ENCODE peak calls at places on chromosomes 11 and 22, in four cellular contexts. One of them, this sample, is unnamed.

GRCh38 chr22:29314074-29314473 is 1.4 kb downstream of the RASL10A start:
- DNase-seq in H1: no peak
- DNase-seq in neuronal stem cell: no peak
- DNase-seq in H9: no peak
- DNase-seq in this sample: no peak

GRCh38 chr22:45587638-45588481 is 83.8 kb upstream of the ATXN10 start:
- DNase-seq in H1: no peak
- DNase-seq in neuronal stem cell: no peak
- DNase-seq in H9: no peak
- DNase-seq in this sample: peak

GRCh38 chr11:69918938-69919650 is 99.9 kb upstream of the FGF3 start:
- DNase-seq in H1: peak
- DNase-seq in neuronal stem cell: peak
- DNase-seq in H9: peak
- DNase-seq in this sample: peak

GRCh38 chr11:19864141-19865120 is 151.8 kb downstream of the NAV2 start:
- DNase-seq in H1: no peak
- DNase-seq in neuronal stem cell: no peak
- DNase-seq in H9: no peak
- DNase-seq in this sample: no peak

GRCh38 chr22:30201970-30202369 is 44.6 kb downstream of the LIF start:
- DNase-seq in H1: no peak
- DNase-seq in neuronal stem cell: no peak
- DNase-seq in H9: no peak
- DNase-seq in this sample: peak

GRCh38 chr22:39895682-39896081 is 2.1 kb upstream of the ENTHD1 start:
- DNase-seq in H1: no peak
- DNase-seq in neuronal stem cell: no peak
- DNase-seq in H9: no peak
- DNase-seq in this sample: no peak

GRCh38 chr11:132848336-132848735 is 684.0 kb downstream of the OPCML start:
- DNase-seq in H1: no peak
- DNase-seq in neuronal stem cell: no peak
- DNase-seq in H9: no peak
- DNase-seq in this sample: peak

GRCh38 chr22:23315341-23315917 is 135.1 kb downstream of the BCR start:
- DNase-seq in H1: peak
- DNase-seq in neuronal stem cell: peak
- DNase-seq in H9: peak
- DNase-seq in this sample: peak

GRCh38 chr11:4090258-4090657 is 4.3 kb upstream of the RRM1 start:
- DNase-seq in H1: no peak
- DNase-seq in neuronal stem cell: no peak
- DNase-seq in H9: no peak
- DNase-seq in this sample: no peak

GRCh38 chr11:126012852-126013251 is 49.8 kb downstream of the CDON start:
- DNase-seq in H1: no peak
- DNase-seq in neuronal stem cell: no peak
- DNase-seq in H9: no peak
- DNase-seq in this sample: no peak

GRCh38 chr11:3083321-3083720 is 26.1 kb upstream of the CARS1 start:
- DNase-seq in H1: no peak
- DNase-seq in neuronal stem cell: no peak
- DNase-seq in H9: no peak
- DNase-seq in this sample: no peak

GRCh38 chr11:2451916-2452694 is 7.3 kb downstream of the KCNQ1 start:
- DNase-seq in H1: no peak
- DNase-seq in neuronal stem cell: no peak
- DNase-seq in H9: no peak
- DNase-seq in this sample: no peak

GRCh38 chr11:129861702-129862107 is 33.7 kb downstream of the NFRKB start:
- DNase-seq in H1: no peak
- DNase-seq in neuronal stem cell: peak
- DNase-seq in H9: peak
- DNase-seq in this sample: peak

GRCh38 chr11:16193897-16194381 is 162.4 kb downstream of the SOX6 start:
- DNase-seq in H1: no peak
- DNase-seq in neuronal stem cell: no peak
- DNase-seq in H9: no peak
- DNase-seq in this sample: peak

GRCh38 chr22:30628491-30628890 is 7.1 kb upstream of the SLC35E4 start:
- DNase-seq in H1: no peak
- DNase-seq in neuronal stem cell: no peak
- DNase-seq in H9: no peak
- DNase-seq in this sample: no peak

GRCh38 chr11:11135820-11136476 is 217.1 kb downstream of the CSNK2A3 start:
- DNase-seq in H1: no peak
- DNase-seq in neuronal stem cell: no peak
- DNase-seq in H9: no peak
- DNase-seq in this sample: no peak

GRCh38 chr22:17232406-17232805 is 13.2 kb upstream of the ADA2 start:
- DNase-seq in H1: no peak
- DNase-seq in neuronal stem cell: no peak
- DNase-seq in H9: peak
- DNase-seq in this sample: no peak

GRCh38 chr11:28679795-28680194 is 571.6 kb downstream of the METTL15 start:
- DNase-seq in H1: no peak
- DNase-seq in neuronal stem cell: no peak
- DNase-seq in H9: no peak
- DNase-seq in this sample: peak

GRCh38 chr11:119538748-119539147 is 115.8 kb upstream of the THY1 start:
- DNase-seq in H1: no peak
- DNase-seq in neuronal stem cell: no peak
- DNase-seq in H9: no peak
- DNase-seq in this sample: no peak

GRCh38 chr11:32090774-32091370 is at the start of gene RCN1:
- DNase-seq in H1: peak
- DNase-seq in neuronal stem cell: peak
- DNase-seq in H9: peak
- DNase-seq in this sample: peak

GRCh38 chr11:106391771-106392412 is 314.4 kb downstream of the AASDHPPT start:
- DNase-seq in H1: no peak
- DNase-seq in neuronal stem cell: no peak
- DNase-seq in H9: no peak
- DNase-seq in this sample: peak

GRCh38 chr11:116481126-116481644 is 291.6 kb downstream of the BUD13 start:
- DNase-seq in H1: no peak
- DNase-seq in neuronal stem cell: no peak
- DNase-seq in H9: no peak
- DNase-seq in this sample: no peak

GRCh38 chr22:29053048-29053702 is 8.5 kb downstream of the C22orf31 start:
- DNase-seq in H1: no peak
- DNase-seq in neuronal stem cell: no peak
- DNase-seq in H9: no peak
- DNase-seq in this sample: no peak

GRCh38 chr11:1570896-1571759 is 943 bp downstream of the DUSP8 start:
- DNase-seq in H1: peak
- DNase-seq in neuronal stem cell: no peak
- DNase-seq in H9: peak
- DNase-seq in this sample: no peak

GRCh38 chr11:15327786-15328231 is 213.1 kb downstream of the INSC start:
- DNase-seq in H1: peak
- DNase-seq in neuronal stem cell: peak
- DNase-seq in H9: peak
- DNase-seq in this sample: peak

GRCh38 chr11:73652856-73653559 is 6.6 kb downstream of the PLEKHB1 start:
- DNase-seq in H1: no peak
- DNase-seq in neuronal stem cell: no peak
- DNase-seq in H9: no peak
- DNase-seq in this sample: peak

GRCh38 chr11:83449338-83449913 is 163.3 kb upstream of the CCDC90B start:
- DNase-seq in H1: no peak
- DNase-seq in neuronal stem cell: no peak
- DNase-seq in H9: no peak
- DNase-seq in this sample: no peak

GRCh38 chr11:10489444-10489785 is 34.4 kb downstream of the AMPD3 start:
- DNase-seq in H1: no peak
- DNase-seq in neuronal stem cell: no peak
- DNase-seq in H9: no peak
- DNase-seq in this sample: no peak

GRCh38 chr11:65116370-65117205 is 913 bp downstream of the ZNHIT2 start:
- DNase-seq in H1: peak
- DNase-seq in neuronal stem cell: no peak
- DNase-seq in H9: peak
- DNase-seq in this sample: peak

GRCh38 chr22:41781508-41781906 is 19.0 kb upstream of the CCDC134 start:
- DNase-seq in H1: no peak
- DNase-seq in neuronal stem cell: no peak
- DNase-seq in H9: no peak
- DNase-seq in this sample: no peak

GRCh38 chr22:47377926-47378560 is 615.6 kb downstream of the TBC1D22A start:
- DNase-seq in H1: no peak
- DNase-seq in neuronal stem cell: no peak
- DNase-seq in H9: no peak
- DNase-seq in this sample: no peak

DNA sequence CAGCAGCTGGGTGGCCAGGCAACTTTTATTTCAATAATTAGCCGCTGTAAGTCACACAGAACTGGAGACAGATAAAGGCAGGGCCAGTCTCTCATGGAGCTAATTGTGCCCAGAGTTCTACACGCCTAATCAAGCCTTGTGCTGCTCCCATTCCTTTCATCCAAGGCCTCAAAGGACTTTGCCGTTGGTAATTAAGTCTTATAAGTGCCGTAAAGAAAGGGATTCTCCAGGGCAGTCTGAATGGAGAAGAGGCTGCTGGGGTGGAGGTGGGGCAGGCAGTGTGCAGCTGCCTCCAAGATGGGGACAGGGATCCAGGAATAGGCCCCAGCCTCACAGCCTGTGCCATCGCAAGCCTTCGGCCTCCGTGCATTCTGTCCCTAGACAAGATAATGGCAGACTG is 357.9 kb downstream of the TENM4 start:
- DNase-seq in H1: no peak
- DNase-seq in neuronal stem cell: peak
- DNase-seq in H9: no peak
- DNase-seq in this sample: no peak
- H2AK5ac ChIP-seq in H1: no peak
- H2AK5ac ChIP-seq in neuronal stem cell: no peak
- H2AK5ac ChIP-seq in H9: no peak
- H2AK5ac ChIP-seq in this sample: no peak

DNA sequence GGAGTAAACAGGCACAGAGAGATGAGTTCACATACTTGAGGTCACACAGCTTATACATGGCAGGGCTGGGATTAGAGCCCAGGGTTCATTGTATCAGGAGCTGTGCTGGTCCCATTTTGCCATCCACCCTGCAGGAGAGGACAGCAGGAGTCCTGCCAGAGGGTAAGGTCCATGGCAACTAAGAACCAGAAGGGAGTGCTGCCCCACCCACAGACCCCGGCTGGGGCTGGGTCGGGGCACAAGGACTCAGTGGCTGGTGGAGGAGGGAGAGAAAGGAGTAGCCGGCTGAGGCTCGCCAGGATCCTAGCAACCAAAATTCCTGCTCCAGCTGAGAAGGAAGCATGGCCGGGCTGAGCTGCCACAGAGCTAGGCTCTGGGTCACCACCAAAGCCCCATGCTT is 25.9 kb upstream of the TP53I11 start:
- DNase-seq in H1: no peak
- DNase-seq in neuronal stem cell: no peak
- DNase-seq in H9: no peak
- DNase-seq in this sample: no peak
- H2AK5ac ChIP-seq in H1: no peak
- H2AK5ac ChIP-seq in neuronal stem cell: no peak
- H2AK5ac ChIP-seq in H9: no peak
- H2AK5ac ChIP-seq in this sample: no peak

DNA sequence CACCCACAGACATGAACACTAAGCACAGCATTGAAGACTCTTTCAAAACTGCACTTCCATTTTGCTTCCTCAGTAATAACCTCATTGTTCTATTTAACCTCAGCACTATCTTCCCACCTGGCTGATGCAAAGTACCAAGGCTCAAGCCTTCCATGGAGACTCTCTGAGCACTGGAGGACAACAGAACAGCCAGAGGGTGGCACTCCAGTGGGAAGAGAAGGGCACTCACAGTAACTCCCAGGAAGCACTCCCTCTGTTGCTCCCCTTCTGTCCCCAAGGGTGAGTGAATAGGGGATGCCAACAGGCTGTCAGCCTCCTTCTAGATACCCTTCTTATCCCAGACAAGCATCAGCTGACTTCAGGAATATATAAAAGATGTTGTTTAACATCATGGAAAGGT is 3.5 kb downstream of the ME3 start:
- DNase-seq in H1: no peak
- DNase-seq in neuronal stem cell: no peak
- DNase-seq in H9: no peak
- DNase-seq in this sample: no peak
- H2AK5ac ChIP-seq in H1: no peak
- H2AK5ac ChIP-seq in neuronal stem cell: no peak
- H2AK5ac ChIP-seq in H9: no peak
- H2AK5ac ChIP-seq in this sample: peak

DNA sequence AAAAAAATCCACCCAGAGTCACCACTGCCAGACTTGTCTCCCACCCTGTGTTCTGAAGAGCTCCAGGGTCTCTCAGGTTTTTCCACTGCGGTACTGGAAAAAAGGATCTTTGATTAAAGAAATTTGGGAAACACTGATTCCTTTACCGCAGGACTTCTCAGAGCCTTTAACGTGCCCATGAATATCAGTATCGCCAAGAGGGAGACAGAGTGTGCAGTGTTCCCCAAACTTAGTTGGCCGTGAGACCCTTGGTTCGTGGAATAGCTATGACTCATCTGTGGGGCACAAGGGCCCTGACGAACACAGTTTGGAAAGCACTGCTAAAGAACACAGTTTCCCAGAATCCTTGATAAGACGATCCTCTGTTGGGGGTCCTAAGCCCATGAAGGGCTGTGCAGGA is 31.7 kb downstream of the SYT7 start:
- DNase-seq in H1: no peak
- DNase-seq in neuronal stem cell: no peak
- DNase-seq in H9: no peak
- DNase-seq in this sample: no peak
- H2AK5ac ChIP-seq in H1: no peak
- H2AK5ac ChIP-seq in neuronal stem cell: peak
- H2AK5ac ChIP-seq in H9: no peak
- H2AK5ac ChIP-seq in this sample: no peak

DNA sequence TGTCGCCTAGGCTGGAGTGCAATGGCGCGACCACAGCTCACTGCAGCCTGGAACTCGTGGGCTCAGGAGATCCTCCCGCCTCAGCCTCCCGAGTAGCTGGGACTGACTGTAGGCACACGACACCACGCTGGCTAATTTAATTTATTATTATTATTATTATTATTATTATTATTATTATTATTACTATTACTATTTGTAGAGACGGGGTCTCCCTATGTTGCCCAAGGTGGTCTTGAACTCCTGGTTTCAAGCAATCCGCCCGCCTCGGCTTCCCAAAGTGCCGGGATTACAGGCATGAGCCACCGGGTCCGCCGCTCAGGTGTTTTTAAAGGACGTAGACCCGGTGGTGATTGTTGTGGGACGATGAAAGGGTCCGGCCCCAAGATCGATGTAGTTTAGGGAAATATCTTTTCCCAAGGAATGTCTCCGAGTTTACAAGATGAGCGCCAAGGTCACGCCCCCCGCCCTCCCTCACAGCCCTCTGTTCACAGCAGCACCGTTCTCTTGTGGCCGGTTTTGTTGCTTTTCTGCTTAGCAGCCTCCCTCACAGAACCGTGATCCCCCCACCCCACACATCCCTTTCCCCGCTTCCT is 728 bp upstream of the POGLUT3 start:
- DNase-seq in H1: peak
- DNase-seq in neuronal stem cell: no peak
- DNase-seq in H9: peak
- DNase-seq in this sample: no peak
- H2AK5ac ChIP-seq in H1: no peak
- H2AK5ac ChIP-seq in neuronal stem cell: no peak
- H2AK5ac ChIP-seq in H9: no peak
- H2AK5ac ChIP-seq in this sample: peak

This sample was measured in IMR-90.